ENCODE peak calls at places on chromosomes 11 and 22, in ten cellular contexts. M is IMR-90, X is tibial nerve, W is K562, H is esophagus squamous epithelium, N is adrenal gland, T is sigmoid colon, R is A549, P is body of pancreas, O is ovary. Q is an unnamed sample.

GRCh38 chr11:126335463-126335760 is 20.1 kb upstream of the ST3GAL4 start:
- DNase-seq in M (no peak), X (no peak), W (no peak), H (no peak), N (peak), T (no peak), R (no peak), P (no peak), O (no peak), Q (no peak)

GRCh38 chr11:63212742-63213141 is 30.7 kb downstream of the SLC22A25 start:
- DNase-seq in M (no peak), X (no peak), W (peak), H (no peak), N (no peak), T (no peak), R (peak), P (no peak), O (no peak), Q (peak)

GRCh38 chr11:66421492-66422205 is 814 bp downstream of the NPAS4 start:
- DNase-seq in M (peak), X (peak), W (peak), H (peak), N (peak), T (peak), R (peak), P (peak), O (peak), Q (peak)

GRCh38 chr11:62705401-62705800 is 1.8 kb downstream of the BSCL2 start:
- DNase-seq in M (no peak), X (no peak), W (peak), H (no peak), N (peak), T (no peak), R (peak), P (peak), O (no peak), Q (peak)

GRCh38 chr22:36756746-36757607 is 18.9 kb downstream of the IFT27 start:
- DNase-seq in M (no peak), X (no peak), W (no peak), H (no peak), N (peak), T (peak), R (no peak), P (peak), O (no peak), Q (no peak)

GRCh38 chr11:79219186-79220045 is 221.4 kb downstream of the TENM4 start:
- DNase-seq in M (no peak), X (no peak), W (no peak), H (no peak), N (no peak), T (no peak), R (no peak), P (no peak), O (no peak), Q (peak)

GRCh38 chr11:62505112-62505783 is 41.4 kb downstream of the AHNAK start:
- DNase-seq in M (no peak), X (no peak), W (peak), H (no peak), N (peak), T (peak), R (no peak), P (no peak), O (no peak), Q (peak)

GRCh38 chr11:17472467-17472866 is 4.2 kb downstream of the ABCC8 start:
- DNase-seq in M (no peak), X (no peak), W (no peak), H (no peak), N (no peak), T (no peak), R (no peak), P (no peak), O (no peak), Q (no peak)

GRCh38 chr11:71249301-71249700 is 3.1 kb downstream of the SHANK2 start:
- DNase-seq in M (no peak), X (no peak), W (no peak), H (no peak), N (no peak), T (peak), R (no peak), P (no peak), O (no peak), Q (no peak)

GRCh38 chr11:33444835-33445594 is 187.8 kb downstream of the HIPK3 start:
- DNase-seq in M (peak), X (no peak), W (no peak), H (no peak), N (no peak), T (no peak), R (no peak), P (no peak), O (no peak), Q (no peak)

GRCh38 chr11:16167706-16168487 is 188.4 kb downstream of the SOX6 start:
- DNase-seq in M (peak), X (no peak), W (no peak), H (no peak), N (no peak), T (no peak), R (no peak), P (no peak), O (no peak), Q (no peak)

DNA sequence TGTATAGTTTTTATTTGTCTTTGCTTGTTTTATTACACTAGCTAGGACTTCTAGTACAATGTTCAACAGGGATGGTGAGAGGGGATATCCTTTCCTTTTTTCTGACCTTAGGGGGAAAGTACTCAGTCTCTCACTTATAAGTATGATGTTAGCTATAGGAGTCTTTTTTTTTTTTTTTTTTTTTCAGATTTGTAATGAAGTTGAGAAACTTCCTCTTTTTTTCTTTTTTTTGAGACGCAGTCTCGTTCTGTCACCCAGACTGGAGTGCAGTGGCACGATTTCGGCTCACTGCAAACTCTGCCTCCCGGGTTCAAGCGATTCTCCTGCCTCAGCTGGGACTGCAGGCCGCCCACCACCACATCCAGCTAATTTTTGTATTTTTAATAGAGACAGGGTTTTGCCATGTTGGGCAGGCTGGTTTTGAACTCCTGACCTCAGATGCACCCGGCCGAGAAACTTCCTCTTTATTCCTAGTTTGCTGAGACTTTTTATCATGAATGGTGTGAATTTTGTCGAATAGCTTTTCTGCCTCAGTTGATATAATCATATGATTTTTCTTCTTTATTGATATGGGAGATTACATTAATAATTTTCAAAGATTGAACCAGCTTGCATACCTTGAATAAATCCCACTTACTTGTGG is 11.0 kb downstream of the TRIM22 start:
- DNase-seq in M (no peak), X (no peak), W (no peak), H (no peak), N (no peak), T (no peak), R (no peak), P (no peak), O (no peak), Q (peak)
- H3K4me3 ChIP-seq in M (no peak), X (no peak), W (no peak), H (no peak), N (no peak), T (no peak), R (no peak), P (no peak), O (no peak), Q (peak)

GRCh38 chr11:20003357-20003756 is 156.9 kb downstream of the DBX1 start:
- DNase-seq in M (no peak), X (no peak), W (no peak), H (no peak), N (no peak), T (no peak), R (no peak), P (peak), O (no peak), Q (no peak)

GRCh38 chr11:20000022-20000392 is 160.3 kb downstream of the DBX1 start:
- DNase-seq in M (no peak), X (no peak), W (no peak), H (no peak), N (no peak), T (no peak), R (no peak), P (no peak), O (no peak), Q (no peak)

GRCh38 chr11:20000393-20001134 is 159.7 kb downstream of the DBX1 start:
- DNase-seq in M (no peak), X (no peak), W (no peak), H (no peak), N (no peak), T (no peak), R (no peak), P (peak), O (peak), Q (no peak)

GRCh38 chr11:20004856-20005255 is 155.4 kb downstream of the DBX1 start:
- DNase-seq in M (no peak), X (no peak), W (no peak), H (no peak), N (no peak), T (no peak), R (no peak), P (no peak), O (no peak), Q (no peak)

GRCh38 chr11:20002312-20003216 is 157.7 kb downstream of the DBX1 start:
- DNase-seq in M (no peak), X (no peak), W (no peak), H (no peak), N (no peak), T (no peak), R (no peak), P (peak), O (no peak), Q (no peak)
- TF ChIP-seq CTCF in M (no peak), X (no peak), W (no peak), H (no peak), N (no peak), T (no peak), R (no peak), P (no peak), O (no peak), Q (no peak)

DNA sequence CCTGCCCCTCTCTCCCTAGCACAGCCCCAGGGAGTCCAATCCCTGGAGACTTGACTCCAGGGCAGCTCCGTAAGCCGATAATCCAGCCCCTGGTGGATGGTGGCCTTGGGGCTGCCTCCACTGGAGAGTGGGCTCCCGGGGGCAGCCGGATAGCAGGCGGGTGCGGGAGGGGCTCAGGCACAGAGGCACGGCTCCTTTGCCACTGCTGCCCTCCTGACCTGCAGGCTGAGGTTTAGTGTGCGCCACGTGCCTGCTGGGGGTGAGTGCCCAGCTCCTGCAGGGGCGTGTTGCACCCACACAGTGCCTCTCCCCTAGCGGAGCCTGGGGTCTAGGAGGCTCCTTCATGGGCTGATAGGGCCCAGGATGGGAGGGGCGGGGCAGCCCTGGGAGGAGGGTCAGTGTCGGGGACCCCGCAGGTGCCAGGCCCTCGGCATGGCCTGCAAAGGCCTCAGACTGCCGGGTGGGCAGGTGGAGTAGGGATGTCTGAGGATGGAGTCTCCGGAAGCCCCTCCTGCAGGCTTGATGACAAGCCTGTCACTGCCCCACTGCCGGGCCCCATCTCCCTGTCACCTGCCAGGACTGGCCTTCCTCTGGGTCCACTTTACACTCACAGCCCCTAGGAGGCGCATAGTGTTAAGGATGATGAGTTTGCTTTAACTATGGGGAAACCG is 5.6 kb downstream of the DUSP8 start:
- DNase-seq in M (no peak), X (no peak), W (no peak), H (no peak), N (no peak), T (no peak), R (no peak), P (peak), O (no peak), Q (no peak)
- TF ChIP-seq POLR2A in M (no peak), X (no peak), W (no peak), H (no peak), N (no peak), T (no peak), R (no peak), P (no peak), O (no peak), Q (no peak)

GRCh38 chr11:76665921-76666351 is 4.6 kb downstream of the LRRC32 start:
- DNase-seq in M (no peak), X (peak), W (no peak), H (no peak), N (no peak), T (peak), R (no peak), P (peak), O (no peak), Q (no peak)
- H3K4me3 ChIP-seq in M (no peak), X (no peak), W (no peak), H (peak), N (no peak), T (peak), R (no peak), P (no peak), O (no peak), Q (no peak)

DNA sequence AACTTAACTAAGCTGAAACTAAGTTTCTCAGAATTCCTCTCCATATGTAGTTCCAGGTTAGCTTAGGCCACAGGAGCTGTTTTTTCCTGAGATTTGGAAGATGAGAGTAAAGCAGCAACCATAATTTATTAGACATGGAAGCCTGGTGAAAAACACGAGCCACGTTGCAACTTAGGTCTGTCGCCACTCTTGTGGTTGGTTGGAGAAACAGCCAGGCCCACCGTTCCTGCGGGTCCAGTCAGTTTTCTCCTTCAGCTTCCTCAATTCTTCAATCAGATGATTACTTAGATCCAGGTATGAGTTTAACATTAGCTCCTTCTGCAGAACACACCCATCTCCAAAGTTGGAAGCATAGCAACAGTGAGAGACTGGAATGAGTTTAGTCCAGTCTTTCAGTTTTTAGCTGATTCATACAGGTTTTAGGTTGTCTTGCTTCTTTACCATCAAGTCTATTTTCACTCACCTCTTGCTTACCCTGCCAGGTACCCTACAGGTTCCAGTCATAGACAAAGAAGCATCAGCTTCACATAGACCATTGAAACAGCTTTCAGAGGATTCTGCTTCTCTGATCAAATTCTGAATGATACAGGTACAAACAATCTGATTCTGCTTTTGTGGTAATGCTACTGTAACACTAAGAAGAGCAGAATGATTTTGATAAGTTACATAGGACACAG is 18.6 kb downstream of the CASP12 start:
- DNase-seq in M (no peak), X (no peak), W (no peak), H (no peak), N (no peak), T (no peak), R (no peak), P (no peak), O (no peak), Q (no peak)
- TF ChIP-seq CTCF in M (no peak), X (no peak), W (no peak), H (no peak), N (no peak), T (no peak), R (no peak), P (no peak), O (no peak), Q (no peak)

DNA sequence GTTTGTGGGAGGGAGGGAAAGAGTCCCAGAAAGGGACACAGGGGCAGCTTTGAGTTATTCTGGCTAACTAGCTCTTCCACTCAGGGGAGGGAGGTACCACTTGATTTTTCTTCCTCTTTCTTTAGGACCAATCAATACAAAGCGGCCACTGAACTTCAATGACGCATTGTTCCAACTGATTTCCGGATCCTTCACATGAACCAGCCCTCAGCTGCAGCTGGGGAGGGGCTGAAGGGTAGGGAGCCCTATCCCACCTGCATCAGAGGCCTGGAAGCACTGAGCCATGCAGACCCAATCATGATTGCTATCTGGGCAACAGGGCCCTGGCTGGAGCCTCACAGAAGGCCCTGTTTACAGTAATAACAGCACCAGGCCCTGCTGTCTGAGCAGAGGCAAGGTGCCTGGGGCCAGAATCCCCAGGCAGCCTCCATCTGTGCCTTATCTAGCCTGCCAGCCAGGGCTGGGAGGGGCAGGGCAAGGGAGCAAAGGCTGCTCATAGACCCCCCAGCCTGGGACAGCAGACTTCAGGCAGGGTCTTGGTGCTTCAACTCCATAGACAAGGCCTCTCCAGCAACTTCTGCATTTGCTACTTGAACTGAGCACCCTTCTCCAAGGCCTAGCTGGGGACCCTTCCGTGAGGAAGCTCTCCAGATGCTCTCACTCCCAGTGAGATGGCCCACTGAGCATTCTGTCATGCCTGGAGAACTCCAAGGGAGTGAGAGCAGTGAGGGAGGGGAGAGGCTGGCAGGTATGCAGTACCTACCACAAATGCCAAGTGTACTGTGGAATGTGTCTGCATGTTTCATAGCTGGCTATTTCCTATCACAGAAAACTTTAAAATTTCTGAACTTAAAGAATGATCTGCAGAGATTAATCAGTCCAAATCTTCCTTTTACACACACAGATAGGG is 22.5 kb downstream of the CLPB start:
- DNase-seq in M (no peak), X (no peak), W (peak), H (no peak), N (no peak), T (peak), R (no peak), P (peak), O (no peak), Q (peak)
- TF ChIP-seq POLR2A in M (no peak), X (no peak), W (no peak), H (no peak), N (no peak), T (no peak), R (no peak), P (no peak), O (no peak), Q (peak)

GRCh38 chr11:122022646-122023045 is 93.4 kb downstream of the BLID start:
- DNase-seq in M (no peak), X (no peak), W (no peak), H (no peak), N (no peak), T (no peak), R (no peak), P (no peak), O (no peak), Q (no peak)

GRCh38 chr11:122023614-122024250 is 92.3 kb downstream of the BLID start:
- DNase-seq in M (no peak), X (no peak), W (no peak), H (no peak), N (no peak), T (no peak), R (no peak), P (no peak), O (no peak), Q (no peak)

GRCh38 chr11:122020902-122021301 is 95.1 kb downstream of the BLID start:
- DNase-seq in M (peak), X (no peak), W (no peak), H (no peak), N (no peak), T (no peak), R (no peak), P (no peak), O (no peak), Q (no peak)

GRCh38 chr11:122025757-122026156 is 90.3 kb downstream of the BLID start:
- DNase-seq in M (no peak), X (no peak), W (no peak), H (no peak), N (no peak), T (no peak), R (no peak), P (no peak), O (no peak), Q (no peak)

GRCh38 chr11:122024278-122024677 is 91.7 kb downstream of the BLID start:
- DNase-seq in M (no peak), X (no peak), W (no peak), H (no peak), N (no peak), T (no peak), R (no peak), P (no peak), O (no peak), Q (no peak)
- H3K4me3 ChIP-seq in M (no peak), X (no peak), W (no peak), H (no peak), N (no peak), T (no peak), R (no peak), P (no peak), O (no peak), Q (no peak)

GRCh38 chr11:36055356-36055755 is 111.5 kb downstream of the LDLRAD3 start:
- DNase-seq in M (no peak), X (no peak), W (no peak), H (no peak), N (no peak), T (no peak), R (no peak), P (no peak), O (no peak), Q (no peak)

GRCh38 chr11:36057372-36058045 is 113.6 kb downstream of the LDLRAD3 start:
- DNase-seq in M (no peak), X (no peak), W (no peak), H (no peak), N (peak), T (peak), R (no peak), P (peak), O (peak), Q (no peak)

GRCh38 chr11:36054628-36055027 is 110.8 kb downstream of the LDLRAD3 start:
- DNase-seq in M (no peak), X (no peak), W (no peak), H (no peak), N (no peak), T (no peak), R (no peak), P (no peak), O (no peak), Q (no peak)

GRCh38 chr11:36053901-36054300 is 110.0 kb downstream of the LDLRAD3 start:
- DNase-seq in M (no peak), X (no peak), W (no peak), H (no peak), N (no peak), T (no peak), R (no peak), P (no peak), O (no peak), Q (no peak)

DNA sequence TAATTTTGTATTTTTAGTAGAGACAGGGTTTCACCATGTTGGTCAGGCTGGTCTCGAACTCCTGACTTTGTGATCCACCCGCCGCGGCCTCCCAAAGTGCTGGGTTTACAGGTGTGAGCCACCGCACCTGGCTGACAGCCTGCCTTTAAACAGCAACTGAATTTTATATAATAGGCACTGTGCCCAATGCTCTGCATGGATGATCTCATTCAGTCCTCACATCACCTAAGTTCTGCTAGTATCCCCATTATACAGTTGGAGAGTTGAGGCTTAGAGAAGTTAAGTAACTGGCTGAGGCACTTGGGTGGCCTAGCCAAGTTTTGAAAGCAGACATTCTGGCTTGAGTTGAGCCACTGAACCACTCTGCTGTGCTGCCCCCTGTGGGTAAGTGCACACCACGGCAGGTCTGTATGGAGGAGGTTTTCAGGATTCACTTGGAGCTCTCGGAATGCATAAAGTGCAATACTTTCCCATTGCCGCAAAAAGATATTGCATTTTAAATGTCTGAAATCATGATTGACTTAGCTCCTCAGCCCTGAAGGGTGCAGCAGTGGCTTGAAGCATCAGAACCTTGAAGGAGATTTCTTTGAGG is 112.4 kb downstream of the LDLRAD3 start:
- DNase-seq in M (peak), X (no peak), W (peak), H (no peak), N (no peak), T (no peak), R (peak), P (peak), O (no peak), Q (peak)
- TF ChIP-seq CTCF in M (peak), X (peak), W (peak), H (peak), N (peak), T (no peak), R (peak), P (no peak), O (no peak), Q (peak)